ENCODE peak calls at places on chromosomes 12 and 14, in five cellular contexts. B, C, J, L and W are unnamed samples.

GRCh38 chr14:34843011-34843554 is 32.1 kb downstream of the BAZ1A start:
- DNase-seq in J (no peak), C (no peak), B (peak; percentile 27), L (peak; percentile 15), W (no peak)

GRCh38 chr14:58298880-58299664 is 717 bp downstream of the ARID4A start:
- DNase-seq in J (no peak), B (peak; percentile 35), C (peak; percentile 23), L (no peak), W (no peak)

GRCh38 chr12:132483612-132484011 is 6.3 kb upstream of the FBRSL1 start:
- DNase-seq in L (no peak), J (no peak), B (no peak), C (no peak), W (no peak)

GRCh38 chr12:52212701-52213540 is 20.1 kb upstream of the KRT7 start:
- DNase-seq in B (no peak), L (no peak), C (no peak), J (no peak), W (no peak)

GRCh38 chr12:108498136-108498535 is 16.9 kb upstream of the FICD start:
- DNase-seq in C (no peak), J (no peak), B (no peak), L (no peak), W (no peak)

GRCh38 chr12:118980407-118981014 is 830 bp upstream of the SRRM4 start:
- DNase-seq in L (no peak), B (peak; percentile 51), J (no peak), C (no peak), W (no peak)

GRCh38 chr12:24697295-24697694 is 251.6 kb downstream of the BCAT1 start:
- DNase-seq in L (no peak), J (no peak), C (no peak), B (no peak), W (no peak)

GRCh38 chr12:124938606-124939427 is 24.4 kb upstream of the UBC start:
- DNase-seq in B (peak; percentile 89), C (peak; percentile 36), J (no peak), L (no peak), W (no peak)

GRCh38 chr12:69254046-69254445 is 14.7 kb downstream of the CPSF6 start:
- DNase-seq in J (no peak), B (peak; percentile 75), L (no peak), C (peak; percentile 20), W (no peak)

GRCh38 chr12:3363608-3364007 is 127.4 kb upstream of the PRMT8 start:
- DNase-seq in J (no peak), L (no peak), C (no peak), B (no peak), W (no peak)

GRCh38 chr14:23164250-23164649 is 19.2 kb downstream of the SLC7A8 start:
- DNase-seq in C (no peak), B (no peak), J (no peak), L (no peak), W (no peak)

GRCh38 chr14:61461808-61462275 is 140.5 kb downstream of the PRKCH start:
- DNase-seq in L (no peak), C (peak; percentile 67), J (no peak), B (peak; percentile 71), W (no peak)

GRCh38 chr12:22289250-22289649 is 45.3 kb downstream of the ST8SIA1 start:
- DNase-seq in B (no peak), J (no peak), L (no peak), C (no peak), W (no peak)

GRCh38 chr12:43540474-43540873 is 11.5 kb downstream of the ADAMTS20 start:
- DNase-seq in J (no peak), L (no peak), C (no peak), B (no peak), W (no peak)

GRCh38 chr12:104570174-104570907 is 113.6 kb downstream of the CHST11 start:
- DNase-seq in B (no peak), J (no peak), L (no peak), C (no peak), W (no peak)

GRCh38 chr12:96350982-96351381 is 49.3 kb downstream of the CDK17 start:
- DNase-seq in C (no peak), L (no peak), B (no peak), J (no peak), W (no peak)

GRCh38 chr12:52992699-52993557 is 13.3 kb upstream of the EIF4B start:
- DNase-seq in J (no peak), L (no peak), B (peak; percentile 62), C (no peak), W (no peak)

GRCh38 chr12:18690653-18691052 is 47.2 kb downstream of the PLCZ1 start:
- DNase-seq in L (no peak), B (peak; percentile 70), J (no peak), C (no peak), W (no peak)

GRCh38 chr12:59067068-59067467 is 146.8 kb upstream of the LRIG3 start:
- DNase-seq in B (peak; percentile 51), L (no peak), C (no peak), J (no peak), W (no peak)

GRCh38 chr14:32477406-32477805 is 148.3 kb downstream of the AKAP6 start:
- DNase-seq in B (no peak), J (no peak), C (no peak), L (no peak), W (no peak)

GRCh38 chr12:104285740-104286537 is 17.6 kb upstream of the EID3 start:
- DNase-seq in J (no peak), B (peak; percentile 31), C (no peak), L (no peak), W (no peak)

GRCh38 chr12:96241484-96242256 is 47.5 kb downstream of the ELK3 start:
- DNase-seq in J (no peak), L (peak; percentile 25), B (peak; percentile 47), C (no peak), W (no peak)